ENCODE peak calls at places on chromosomes 11 and 22, in ten cellular contexts. Q, T, M, Z, K, L, D, Y, U and R are unnamed samples.

GRCh38 chr22:25081409-25081824 is 118.2 kb upstream of the CRYBB3 start:
- DNase-seq in D (no peak), M (no peak), L (no peak), T (no peak), U (no peak), Z (peak; percentile 50), Y (peak; percentile 13), Q (no peak), K (no peak), R (peak; percentile 15)

GRCh38 chr11:73944901-73945300 is 5.9 kb upstream of the DNAJB13 start:
- DNase-seq in D (no peak), Z (no peak), Q (no peak), U (no peak), K (no peak), L (no peak), M (no peak), T (no peak), Y (no peak), R (no peak)

GRCh38 chr11:116980136-116980793 is 118.0 kb downstream of the SIK3 start:
- DNase-seq in Z (no peak), L (no peak), Q (no peak), M (no peak), U (no peak), Y (no peak), T (no peak), K (no peak), D (no peak), R (no peak)

GRCh38 chr11:117226388-117227385 is 5.2 kb downstream of the PCSK7 start:
- DNase-seq in Q (no peak), U (no peak), K (peak; percentile 24), T (no peak), Y (peak; percentile 81), M (peak; percentile 64), D (peak; percentile 81), Z (peak; percentile 43), L (no peak), R (peak; percentile 65)

GRCh38 chr22:42856179-42856864 is 751 bp downstream of the ARFGAP3 start:
- DNase-seq in Z (peak; percentile 58), Q (peak; percentile 85), U (no peak), M (peak; percentile 11), Y (no peak), L (peak; percentile 73), D (peak; percentile 90), K (no peak), T (no peak), R (no peak)

GRCh38 chr11:47469411-47470179 is 20.7 kb upstream of the RAPSN start:
- DNase-seq in L (no peak), U (no peak), D (no peak), K (no peak), Q (no peak), Y (no peak), M (no peak), T (peak; percentile 49), Z (no peak), R (no peak)

GRCh38 chr11:43923327-43924111 is 18.9 kb upstream of the C11orf96 start:
- DNase-seq in K (no peak), Z (no peak), M (peak; percentile 68), U (peak; percentile 47), D (peak; percentile 89), L (peak; percentile 65), Q (no peak), T (no peak), Y (no peak), R (no peak)

GRCh38 chr11:114228401-114229061 is 67.7 kb upstream of the NNMT start:
- DNase-seq in M (no peak), U (peak; percentile 9), K (no peak), L (no peak), Z (no peak), Q (no peak), T (no peak), Y (no peak), D (no peak), R (no peak)

GRCh38 chr22:49152146-49152929 is 675.3 kb downstream of the BRD1 start:
- DNase-seq in U (no peak), Q (peak; percentile 62), D (peak; percentile 79), Y (no peak), T (no peak), L (no peak), Z (no peak), K (peak; percentile 50), M (no peak), R (no peak)

GRCh38 chr11:135002236-135002635 is 590.2 kb upstream of the B3GAT1 start:
- DNase-seq in K (no peak), Y (no peak), M (no peak), L (no peak), Z (no peak), T (no peak), U (no peak), D (no peak), Q (no peak), R (no peak)

GRCh38 chr22:42039271-42039670 is 31.3 kb downstream of the NAGA start:
- DNase-seq in U (no peak), L (no peak), M (no peak), Z (no peak), K (no peak), T (no peak), Y (no peak), Q (no peak), D (no peak), R (no peak)